ENCODE peak calls at places on chromosomes 16 and 17, in six cellular contexts. One of them, this sample, is unnamed.

GRCh38 chr16:19696312-19696711 is 21.7 kb downstream of the KNOP1 start:
- DNase-seq in heart right ventricle: peak; percentile 92
- DNase-seq in fibroblast of the aortic adventitia: peak; percentile 94
- DNase-seq in choroid plexus epithelial cell: peak; percentile 96
- DNase-seq in endodermal cell: no peak
- DNase-seq in Panc1: peak; percentile 69
- DNase-seq in this sample: no peak

GRCh38 chr16:70253291-70254094 is 1.8 kb upstream of the EXOSC6 start:
- DNase-seq in heart right ventricle: peak; percentile 30
- DNase-seq in Panc1: no peak
- DNase-seq in endodermal cell: peak; percentile 90
- DNase-seq in fibroblast of the aortic adventitia: peak; percentile 41
- DNase-seq in choroid plexus epithelial cell: peak; percentile 63
- DNase-seq in this sample: peak; percentile 85

GRCh38 chr17:61402978-61403845 is 3.6 kb downstream of the TBX2 start:
- DNase-seq in Panc1: no peak
- DNase-seq in choroid plexus epithelial cell: peak; percentile 41
- DNase-seq in heart right ventricle: no peak
- DNase-seq in fibroblast of the aortic adventitia: peak; percentile 36
- DNase-seq in endodermal cell: peak; percentile 81
- DNase-seq in this sample: no peak

GRCh38 chr17:39219647-39220154 is 6.0 kb downstream of the STAC2 start:
- DNase-seq in endodermal cell: peak; percentile 45
- DNase-seq in fibroblast of the aortic adventitia: no peak
- DNase-seq in heart right ventricle: no peak
- DNase-seq in choroid plexus epithelial cell: no peak
- DNase-seq in Panc1: no peak
- DNase-seq in this sample: no peak

GRCh38 chr16:66003196-66003595 is 363.3 kb upstream of the CDH5 start:
- DNase-seq in choroid plexus epithelial cell: no peak
- DNase-seq in Panc1: no peak
- DNase-seq in heart right ventricle: no peak
- DNase-seq in endodermal cell: no peak
- DNase-seq in fibroblast of the aortic adventitia: no peak
- DNase-seq in this sample: no peak

GRCh38 chr16:9797306-9797705 is 384.9 kb downstream of the GRIN2A start:
- DNase-seq in choroid plexus epithelial cell: peak; percentile 2
- DNase-seq in Panc1: peak; percentile 60
- DNase-seq in endodermal cell: no peak
- DNase-seq in heart right ventricle: peak; percentile 40
- DNase-seq in fibroblast of the aortic adventitia: peak; percentile 82
- DNase-seq in this sample: no peak

GRCh38 chr16:77298638-77299360 is 99.6 kb downstream of the SYCE1L start:
- DNase-seq in heart right ventricle: no peak
- DNase-seq in endodermal cell: no peak
- DNase-seq in Panc1: peak; percentile 87
- DNase-seq in fibroblast of the aortic adventitia: peak; percentile 98
- DNase-seq in choroid plexus epithelial cell: peak; percentile 96
- DNase-seq in this sample: no peak

GRCh38 chr17:9696279-9697044 is 51.1 kb downstream of the USP43 start:
- DNase-seq in endodermal cell: peak; percentile 77
- DNase-seq in fibroblast of the aortic adventitia: no peak
- DNase-seq in heart right ventricle: no peak
- DNase-seq in choroid plexus epithelial cell: no peak
- DNase-seq in Panc1: no peak
- DNase-seq in this sample: no peak

GRCh38 chr17:50181601-50182345 is 16.0 kb downstream of the SGCA start:
- DNase-seq in choroid plexus epithelial cell: peak; percentile 79
- DNase-seq in Panc1: no peak
- DNase-seq in fibroblast of the aortic adventitia: peak; percentile 68
- DNase-seq in endodermal cell: no peak
- DNase-seq in heart right ventricle: no peak
- DNase-seq in this sample: no peak

GRCh38 chr17:7260601-7261376 is 1.5 kb downstream of the CLDN7 start:
- DNase-seq in Panc1: no peak
- DNase-seq in endodermal cell: peak; percentile 92
- DNase-seq in choroid plexus epithelial cell: no peak
- DNase-seq in heart right ventricle: no peak
- DNase-seq in fibroblast of the aortic adventitia: no peak
- DNase-seq in this sample: no peak

GRCh38 chr16:85699224-85699558 is 10.4 kb upstream of the GINS2 start:
- DNase-seq in endodermal cell: peak; percentile 84
- DNase-seq in choroid plexus epithelial cell: no peak
- DNase-seq in heart right ventricle: no peak
- DNase-seq in Panc1: no peak
- DNase-seq in fibroblast of the aortic adventitia: no peak
- DNase-seq in this sample: no peak

GRCh38 chr17:14926526-14927122 is 338.5 kb downstream of the PMP22 start:
- DNase-seq in endodermal cell: peak; percentile 83
- DNase-seq in heart right ventricle: peak; percentile 52
- DNase-seq in Panc1: peak; percentile 22
- DNase-seq in fibroblast of the aortic adventitia: peak; percentile 84
- DNase-seq in choroid plexus epithelial cell: peak; percentile 90
- DNase-seq in this sample: peak; percentile 85

GRCh38 chr17:3788200-3788599 is 12.8 kb downstream of the ITGAE start:
- DNase-seq in Panc1: no peak
- DNase-seq in fibroblast of the aortic adventitia: no peak
- DNase-seq in endodermal cell: no peak
- DNase-seq in choroid plexus epithelial cell: no peak
- DNase-seq in heart right ventricle: no peak
- DNase-seq in this sample: no peak

GRCh38 chr16:69057400-69058378 is 47.8 kb upstream of the HAS3 start:
- DNase-seq in choroid plexus epithelial cell: peak; percentile 81
- DNase-seq in endodermal cell: no peak
- DNase-seq in fibroblast of the aortic adventitia: peak; percentile 91
- DNase-seq in Panc1: peak; percentile 73
- DNase-seq in heart right ventricle: no peak
- DNase-seq in this sample: no peak

GRCh38 chr17:82439194-82439828 is 11.2 kb downstream of the CYBC1 start:
- DNase-seq in fibroblast of the aortic adventitia: no peak
- DNase-seq in Panc1: no peak
- DNase-seq in choroid plexus epithelial cell: no peak
- DNase-seq in endodermal cell: peak; percentile 46
- DNase-seq in heart right ventricle: no peak
- DNase-seq in this sample: no peak

GRCh38 chr16:20956319-20956718 is 55.7 kb downstream of the LYRM1 start:
- DNase-seq in endodermal cell: no peak
- DNase-seq in fibroblast of the aortic adventitia: peak; percentile 37
- DNase-seq in heart right ventricle: no peak
- DNase-seq in choroid plexus epithelial cell: peak; percentile 68
- DNase-seq in Panc1: no peak
- DNase-seq in this sample: no peak

DNA sequence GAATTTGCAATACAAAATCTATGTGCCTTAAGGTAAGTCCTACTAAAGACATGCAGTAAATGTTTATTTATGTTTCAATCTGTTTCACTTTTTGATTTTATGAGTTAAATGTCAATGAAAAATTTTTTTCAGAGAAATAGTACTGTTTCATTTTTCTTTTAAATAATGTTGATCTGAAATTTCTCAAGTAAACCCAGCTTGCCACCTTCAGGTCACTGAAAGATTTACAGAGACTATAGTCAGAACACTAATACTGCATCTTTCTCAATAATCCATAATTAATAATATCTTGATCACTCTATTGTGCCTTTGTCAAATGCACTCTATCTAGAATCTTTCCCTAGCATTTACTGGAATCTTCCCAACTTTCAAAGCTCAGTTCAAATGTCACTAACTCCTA is 6.5 kb upstream of the DHX40 start:
- DNase-seq in endodermal cell: no peak
- DNase-seq in heart right ventricle: no peak
- DNase-seq in Panc1: no peak
- DNase-seq in choroid plexus epithelial cell: peak; percentile 53
- DNase-seq in fibroblast of the aortic adventitia: peak; percentile 56
- DNase-seq in this sample: no peak
- TF ChIP-seq CTCF in endodermal cell: peak; percentile 67
- TF ChIP-seq CTCF in heart right ventricle: peak; percentile 22
- TF ChIP-seq CTCF in Panc1: peak; percentile 24
- TF ChIP-seq CTCF in choroid plexus epithelial cell: peak; percentile 49
- TF ChIP-seq CTCF in fibroblast of the aortic adventitia: peak; percentile 48
- TF ChIP-seq CTCF in this sample: peak; percentile 59

DNA sequence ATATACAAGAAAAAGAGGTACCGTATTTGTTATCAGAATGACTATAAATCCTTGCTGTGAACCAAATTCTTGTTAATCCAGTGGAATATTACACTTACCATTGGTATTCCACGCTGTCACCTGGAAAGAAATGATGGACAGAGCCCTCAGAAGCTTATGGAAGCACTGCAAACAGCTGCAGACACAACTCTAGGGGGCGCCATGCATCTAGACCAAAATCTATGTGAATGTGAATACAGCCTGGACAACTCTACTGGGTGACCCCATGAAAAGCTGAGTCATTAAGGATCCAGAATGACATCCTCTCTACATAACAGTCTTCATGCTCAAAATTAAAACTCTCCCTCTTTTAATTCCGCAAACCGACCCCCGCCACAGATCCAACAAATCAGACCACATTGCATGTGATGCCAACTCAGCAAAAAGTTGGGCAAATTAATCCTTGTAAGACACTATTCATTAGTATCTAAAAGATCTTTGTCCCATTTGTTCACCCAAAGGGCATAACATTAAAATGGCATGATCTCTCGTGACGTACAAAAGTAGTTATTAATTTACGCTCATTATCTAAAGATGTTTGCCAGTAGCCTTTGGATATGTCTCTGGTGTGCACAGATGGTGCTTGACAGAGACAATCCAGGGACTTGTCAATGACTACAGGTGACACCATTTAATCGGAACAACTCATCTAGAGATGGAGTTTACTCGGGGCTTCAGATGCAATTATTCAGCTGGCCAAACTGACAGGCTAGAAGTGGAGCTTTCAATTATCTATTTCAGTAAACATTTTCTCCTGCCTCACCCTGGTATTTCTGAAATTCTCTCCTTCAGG is 552.7 kb upstream of the PSMD7 start:
- DNase-seq in heart right ventricle: no peak
- DNase-seq in fibroblast of the aortic adventitia: no peak
- DNase-seq in endodermal cell: peak; percentile 65
- DNase-seq in Panc1: no peak
- DNase-seq in choroid plexus epithelial cell: no peak
- DNase-seq in this sample: no peak
- TF ChIP-seq CTCF in heart right ventricle: no peak
- TF ChIP-seq CTCF in fibroblast of the aortic adventitia: no peak
- TF ChIP-seq CTCF in endodermal cell: peak; percentile 69
- TF ChIP-seq CTCF in Panc1: peak; percentile 16
- TF ChIP-seq CTCF in choroid plexus epithelial cell: no peak
- TF ChIP-seq CTCF in this sample: no peak

GRCh38 chr17:1473170-1473569 is 17.1 kb upstream of the CRK start:
- DNase-seq in endodermal cell: peak; percentile 73
- DNase-seq in Panc1: no peak
- DNase-seq in fibroblast of the aortic adventitia: no peak
- DNase-seq in choroid plexus epithelial cell: no peak
- DNase-seq in heart right ventricle: no peak
- DNase-seq in this sample: no peak
- TF ChIP-seq CTCF in endodermal cell: peak; percentile 48
- TF ChIP-seq CTCF in Panc1: no peak
- TF ChIP-seq CTCF in fibroblast of the aortic adventitia: no peak
- TF ChIP-seq CTCF in choroid plexus epithelial cell: peak; percentile 31
- TF ChIP-seq CTCF in heart right ventricle: no peak
- TF ChIP-seq CTCF in this sample: no peak

GRCh38 chr16:15682105-15682570 is 32.1 kb downstream of the NDE1 start:
- DNase-seq in endodermal cell: peak; percentile 83
- DNase-seq in fibroblast of the aortic adventitia: peak; percentile 73
- DNase-seq in heart right ventricle: no peak
- DNase-seq in Panc1: peak; percentile 86
- DNase-seq in choroid plexus epithelial cell: peak; percentile 88
- DNase-seq in this sample: no peak
- TF ChIP-seq CTCF in endodermal cell: peak; percentile 77
- TF ChIP-seq CTCF in fibroblast of the aortic adventitia: peak; percentile 68
- TF ChIP-seq CTCF in heart right ventricle: peak; percentile 11
- TF ChIP-seq CTCF in Panc1: no peak
- TF ChIP-seq CTCF in choroid plexus epithelial cell: peak; percentile 78
- TF ChIP-seq CTCF in this sample: peak; percentile 60

GRCh38 chr17:48555183-48555615 is 10.3 kb upstream of the HOXB2 start:
- DNase-seq in endodermal cell: peak; percentile 69
- DNase-seq in heart right ventricle: no peak
- DNase-seq in choroid plexus epithelial cell: no peak
- DNase-seq in Panc1: no peak
- DNase-seq in fibroblast of the aortic adventitia: peak; percentile 98
- DNase-seq in this sample: no peak
- TF ChIP-seq CTCF in endodermal cell: no peak
- TF ChIP-seq CTCF in heart right ventricle: no peak
- TF ChIP-seq CTCF in choroid plexus epithelial cell: no peak
- TF ChIP-seq CTCF in Panc1: no peak
- TF ChIP-seq CTCF in fibroblast of the aortic adventitia: no peak
- TF ChIP-seq CTCF in this sample: no peak

GRCh38 chr16:7512503-7512902 is 179.9 kb downstream of the RBFOX1 start:
- DNase-seq in fibroblast of the aortic adventitia: no peak
- DNase-seq in Panc1: no peak
- DNase-seq in heart right ventricle: no peak
- DNase-seq in choroid plexus epithelial cell: no peak
- DNase-seq in endodermal cell: no peak
- DNase-seq in this sample: no peak

GRCh38 chr16:7515543-7515942 is 182.9 kb downstream of the RBFOX1 start:
- DNase-seq in fibroblast of the aortic adventitia: no peak
- DNase-seq in Panc1: no peak
- DNase-seq in heart right ventricle: no peak
- DNase-seq in choroid plexus epithelial cell: no peak
- DNase-seq in endodermal cell: no peak
- DNase-seq in this sample: no peak

GRCh38 chr16:7509919-7510705 is 177.5 kb downstream of the RBFOX1 start:
- DNase-seq in heart right ventricle: no peak
- DNase-seq in fibroblast of the aortic adventitia: no peak
- DNase-seq in choroid plexus epithelial cell: no peak
- DNase-seq in Panc1: no peak
- DNase-seq in endodermal cell: no peak
- DNase-seq in this sample: no peak

GRCh38 chr16:7511549-7512260 is 179.1 kb downstream of the RBFOX1 start:
- DNase-seq in heart right ventricle: no peak
- DNase-seq in fibroblast of the aortic adventitia: no peak
- DNase-seq in Panc1: no peak
- DNase-seq in endodermal cell: no peak
- DNase-seq in choroid plexus epithelial cell: no peak
- DNase-seq in this sample: no peak

DNA sequence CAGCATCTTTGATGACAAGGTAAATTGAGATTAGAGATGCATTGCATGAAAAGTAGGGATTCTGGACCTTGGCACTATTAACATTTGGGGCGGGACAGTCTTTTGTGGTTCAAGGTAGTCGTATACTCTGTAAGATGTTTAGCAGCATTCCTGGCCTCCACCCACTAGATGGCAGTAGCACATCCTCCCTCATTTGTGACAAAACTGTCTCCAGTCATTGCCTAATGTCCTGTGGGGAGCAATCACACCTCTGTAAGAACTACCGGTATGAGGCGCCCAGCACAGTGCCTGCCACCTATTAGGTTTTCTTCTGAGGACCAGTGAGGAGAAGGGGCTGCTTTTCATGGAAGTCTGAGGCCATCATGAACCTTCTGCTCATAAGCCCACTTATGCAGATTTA is 180.8 kb downstream of the RBFOX1 start:
- DNase-seq in fibroblast of the aortic adventitia: no peak
- DNase-seq in heart right ventricle: no peak
- DNase-seq in Panc1: no peak
- DNase-seq in endodermal cell: peak; percentile 74
- DNase-seq in choroid plexus epithelial cell: no peak
- DNase-seq in this sample: no peak
- TF ChIP-seq CTCF in fibroblast of the aortic adventitia: no peak
- TF ChIP-seq CTCF in heart right ventricle: peak; percentile 10
- TF ChIP-seq CTCF in Panc1: peak; percentile 62
- TF ChIP-seq CTCF in endodermal cell: peak; percentile 69
- TF ChIP-seq CTCF in choroid plexus epithelial cell: no peak
- TF ChIP-seq CTCF in this sample: no peak

This sample was measured in osteocyte.